ENCODE peak calls at places on chromosomes 2 and 18, in six cellular contexts. One of them, this sample, is unnamed.

GRCh38 chr18:45849529-45849928 is 24.1 kb downstream of the SIGLEC15 start:
- DNase-seq in fibroblast of lung: no peak
- DNase-seq in GM20000: no peak
- DNase-seq in A549: no peak
- DNase-seq in epithelial cell of proximal tubule: no peak
- DNase-seq in ovary: no peak
- DNase-seq in this sample: no peak

GRCh38 chr2:13201924-13202323 is 485.2 kb downstream of the TRIB2 start:
- DNase-seq in ovary: no peak
- DNase-seq in epithelial cell of proximal tubule: no peak
- DNase-seq in A549: no peak
- DNase-seq in GM20000: no peak
- DNase-seq in fibroblast of lung: peak; percentile 8
- DNase-seq in this sample: no peak

GRCh38 chr2:45649457-45649854 is 2.0 kb upstream of the PRKCE start:
- DNase-seq in epithelial cell of proximal tubule: no peak
- DNase-seq in fibroblast of lung: no peak
- DNase-seq in GM20000: peak; percentile 35
- DNase-seq in A549: no peak
- DNase-seq in ovary: no peak
- DNase-seq in this sample: no peak

GRCh38 chr18:13372405-13372995 is 153.9 kb downstream of the LDLRAD4 start:
- DNase-seq in ovary: no peak
- DNase-seq in epithelial cell of proximal tubule: no peak
- DNase-seq in fibroblast of lung: no peak
- DNase-seq in A549: no peak
- DNase-seq in GM20000: no peak
- DNase-seq in this sample: no peak

GRCh38 chr2:47631306-47631705 is 151.6 kb upstream of the MSH6 start:
- DNase-seq in ovary: no peak
- DNase-seq in GM20000: no peak
- DNase-seq in fibroblast of lung: no peak
- DNase-seq in epithelial cell of proximal tubule: no peak
- DNase-seq in A549: no peak
- DNase-seq in this sample: no peak

GRCh38 chr2:118251427-118251826 is 163.2 kb downstream of the INSIG2 start:
- DNase-seq in fibroblast of lung: peak; percentile 32
- DNase-seq in A549: no peak
- DNase-seq in ovary: no peak
- DNase-seq in GM20000: no peak
- DNase-seq in epithelial cell of proximal tubule: no peak
- DNase-seq in this sample: no peak

GRCh38 chr2:183950673-183951072 is 647.7 kb upstream of the ZNF804A start:
- DNase-seq in A549: no peak
- DNase-seq in epithelial cell of proximal tubule: no peak
- DNase-seq in GM20000: no peak
- DNase-seq in fibroblast of lung: peak; percentile 2
- DNase-seq in ovary: no peak
- DNase-seq in this sample: no peak

GRCh38 chr2:120598416-120598815 is 137.3 kb upstream of the GLI2 start:
- DNase-seq in ovary: no peak
- DNase-seq in A549: no peak
- DNase-seq in fibroblast of lung: no peak
- DNase-seq in epithelial cell of proximal tubule: no peak
- DNase-seq in GM20000: no peak
- DNase-seq in this sample: no peak

GRCh38 chr2:28736034-28736433 is 15.6 kb upstream of the PPP1CB start:
- DNase-seq in fibroblast of lung: peak; percentile 28
- DNase-seq in GM20000: no peak
- DNase-seq in epithelial cell of proximal tubule: peak; percentile 71
- DNase-seq in ovary: no peak
- DNase-seq in A549: no peak
- DNase-seq in this sample: no peak

GRCh38 chr2:191064590-191064989 is 50.6 kb upstream of the STAT1 start:
- DNase-seq in GM20000: no peak
- DNase-seq in epithelial cell of proximal tubule: no peak
- DNase-seq in fibroblast of lung: no peak
- DNase-seq in A549: no peak
- DNase-seq in ovary: no peak
- DNase-seq in this sample: no peak

GRCh38 chr2:99088017-99088416 is 53.5 kb upstream of the C2orf15 start:
- DNase-seq in fibroblast of lung: peak; percentile 5
- DNase-seq in ovary: no peak
- DNase-seq in GM20000: peak; percentile 22
- DNase-seq in epithelial cell of proximal tubule: no peak
- DNase-seq in A549: no peak
- DNase-seq in this sample: no peak

GRCh38 chr18:44742741-44743311 is 62.1 kb downstream of the SETBP1 start:
- DNase-seq in fibroblast of lung: peak; percentile 80
- DNase-seq in A549: no peak
- DNase-seq in GM20000: no peak
- DNase-seq in epithelial cell of proximal tubule: peak; percentile 56
- DNase-seq in ovary: peak; percentile 95
- DNase-seq in this sample: no peak

GRCh38 chr2:230868151-230868946 is 3.6 kb downstream of the ITM2C start:
- DNase-seq in A549: no peak
- DNase-seq in GM20000: no peak
- DNase-seq in epithelial cell of proximal tubule: no peak
- DNase-seq in ovary: no peak
- DNase-seq in fibroblast of lung: no peak
- DNase-seq in this sample: no peak

GRCh38 chr2:164932377-164932776 is 22.9 kb downstream of the SLC38A11 start:
- DNase-seq in GM20000: no peak
- DNase-seq in fibroblast of lung: no peak
- DNase-seq in epithelial cell of proximal tubule: no peak
- DNase-seq in A549: no peak
- DNase-seq in ovary: no peak
- DNase-seq in this sample: no peak

GRCh38 chr2:106956879-106957278 is 70.9 kb upstream of the ST6GAL2 start:
- DNase-seq in GM20000: no peak
- DNase-seq in ovary: no peak
- DNase-seq in fibroblast of lung: peak; percentile 95
- DNase-seq in epithelial cell of proximal tubule: no peak
- DNase-seq in A549: no peak
- DNase-seq in this sample: no peak

GRCh38 chr18:32730620-32731021 is 42.2 kb downstream of the KLHL14 start:
- DNase-seq in A549: no peak
- DNase-seq in ovary: no peak
- DNase-seq in fibroblast of lung: peak; percentile 54
- DNase-seq in epithelial cell of proximal tubule: no peak
- DNase-seq in GM20000: peak; percentile 25
- DNase-seq in this sample: peak; percentile 55

GRCh38 chr2:235658371-235659174 is 164.7 kb downstream of the AGAP1 start:
- DNase-seq in fibroblast of lung: no peak
- DNase-seq in ovary: no peak
- DNase-seq in A549: no peak
- DNase-seq in epithelial cell of proximal tubule: no peak
- DNase-seq in GM20000: no peak
- DNase-seq in this sample: no peak

GRCh38 chr2:30073523-30073922 is 73.3 kb upstream of the YPEL5 start:
- DNase-seq in GM20000: no peak
- DNase-seq in epithelial cell of proximal tubule: no peak
- DNase-seq in ovary: no peak
- DNase-seq in A549: no peak
- DNase-seq in fibroblast of lung: no peak
- DNase-seq in this sample: no peak

GRCh38 chr2:30074023-30074422 is 72.8 kb upstream of the YPEL5 start:
- DNase-seq in GM20000: no peak
- DNase-seq in epithelial cell of proximal tubule: no peak
- DNase-seq in A549: no peak
- DNase-seq in ovary: no peak
- DNase-seq in fibroblast of lung: no peak
- DNase-seq in this sample: no peak

DNA sequence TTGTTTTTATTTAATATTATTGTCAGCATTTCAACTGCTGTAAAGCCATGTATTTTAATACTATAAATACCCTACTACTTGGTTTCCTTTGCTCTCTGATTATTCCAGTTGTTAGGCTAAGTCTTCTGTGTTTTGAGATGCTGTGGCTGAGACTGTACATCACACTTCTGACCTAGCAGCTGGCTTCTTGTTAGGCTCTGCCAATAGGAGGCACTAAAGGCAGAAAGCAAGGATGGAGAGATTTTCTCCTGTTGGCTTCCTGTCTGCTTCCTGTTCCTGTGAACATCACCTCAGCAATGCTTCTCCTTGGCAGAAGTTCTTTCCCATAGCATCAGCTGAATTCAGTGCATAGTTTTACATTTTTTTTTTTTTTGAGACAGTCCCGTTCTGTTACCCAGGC is 68.3 kb upstream of the YPEL5 start:
- DNase-seq in A549: no peak
- DNase-seq in ovary: no peak
- DNase-seq in epithelial cell of proximal tubule: no peak
- DNase-seq in fibroblast of lung: no peak
- DNase-seq in GM20000: no peak
- DNase-seq in this sample: no peak
- TF ChIP-seq CTCF in A549: no peak
- TF ChIP-seq CTCF in ovary: no peak
- TF ChIP-seq CTCF in epithelial cell of proximal tubule: peak; percentile 21
- TF ChIP-seq CTCF in fibroblast of lung: no peak
- TF ChIP-seq CTCF in GM20000: no peak
- TF ChIP-seq CTCF in this sample: no peak

DNA sequence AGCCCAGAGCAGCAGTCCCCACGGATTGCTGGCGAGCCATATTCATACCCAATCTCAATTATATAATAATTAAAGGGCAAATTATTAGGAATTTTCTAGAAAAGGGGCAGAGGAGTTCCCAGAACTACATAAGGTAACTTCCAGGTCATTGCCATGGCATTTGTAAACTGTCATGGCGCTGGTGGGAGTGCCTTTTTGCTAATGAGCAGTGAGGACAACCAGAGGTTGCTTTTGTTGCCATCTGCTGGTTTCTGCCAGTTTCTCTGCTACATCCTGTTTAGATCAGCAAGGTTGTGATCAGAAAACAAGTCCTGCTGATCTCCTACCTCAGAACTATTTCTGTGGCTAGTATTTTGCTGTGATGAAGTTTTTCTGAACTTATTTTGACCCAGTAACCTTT is 159.8 kb upstream of the PIEZO2 start:
- DNase-seq in GM20000: no peak
- DNase-seq in ovary: no peak
- DNase-seq in epithelial cell of proximal tubule: no peak
- DNase-seq in A549: no peak
- DNase-seq in fibroblast of lung: no peak
- DNase-seq in this sample: no peak
- TF ChIP-seq CTCF in GM20000: no peak
- TF ChIP-seq CTCF in ovary: no peak
- TF ChIP-seq CTCF in epithelial cell of proximal tubule: peak; percentile 34
- TF ChIP-seq CTCF in A549: no peak
- TF ChIP-seq CTCF in fibroblast of lung: no peak
- TF ChIP-seq CTCF in this sample: no peak

GRCh38 chr2:15058015-15058414 is 425.5 kb downstream of the LRATD1 start:
- DNase-seq in ovary: no peak
- DNase-seq in GM20000: no peak
- DNase-seq in epithelial cell of proximal tubule: no peak
- DNase-seq in A549: no peak
- DNase-seq in fibroblast of lung: no peak
- DNase-seq in this sample: no peak
- TF ChIP-seq CTCF in ovary: no peak
- TF ChIP-seq CTCF in GM20000: peak; percentile 18
- TF ChIP-seq CTCF in epithelial cell of proximal tubule: peak; percentile 50
- TF ChIP-seq CTCF in A549: peak; percentile 35
- TF ChIP-seq CTCF in fibroblast of lung: peak; percentile 23
- TF ChIP-seq CTCF in this sample: no peak

GRCh38 chr18:63022429-63023022 is 297.0 kb downstream of the BCL2 start:
- DNase-seq in GM20000: no peak
- DNase-seq in fibroblast of lung: no peak
- DNase-seq in epithelial cell of proximal tubule: no peak
- DNase-seq in ovary: no peak
- DNase-seq in A549: no peak
- DNase-seq in this sample: no peak
- TF ChIP-seq CTCF in GM20000: peak; percentile 19
- TF ChIP-seq CTCF in fibroblast of lung: no peak
- TF ChIP-seq CTCF in epithelial cell of proximal tubule: peak; percentile 55
- TF ChIP-seq CTCF in ovary: no peak
- TF ChIP-seq CTCF in A549: no peak
- TF ChIP-seq CTCF in this sample: peak; percentile 29

GRCh38 chr2:179467927-179468326 is 203.3 kb upstream of the SESTD1 start:
- DNase-seq in fibroblast of lung: no peak
- DNase-seq in ovary: no peak
- DNase-seq in epithelial cell of proximal tubule: no peak
- DNase-seq in A549: no peak
- DNase-seq in GM20000: no peak
- DNase-seq in this sample: no peak

GRCh38 chr2:179467111-179467510 is 202.5 kb upstream of the SESTD1 start:
- DNase-seq in A549: no peak
- DNase-seq in fibroblast of lung: peak; percentile 41
- DNase-seq in GM20000: no peak
- DNase-seq in ovary: no peak
- DNase-seq in epithelial cell of proximal tubule: no peak
- DNase-seq in this sample: no peak

GRCh38 chr2:179470102-179470501 is 205.5 kb upstream of the SESTD1 start:
- DNase-seq in fibroblast of lung: no peak
- DNase-seq in epithelial cell of proximal tubule: no peak
- DNase-seq in ovary: no peak
- DNase-seq in A549: no peak
- DNase-seq in GM20000: no peak
- DNase-seq in this sample: no peak

GRCh38 chr2:179471012-179471411 is 206.4 kb upstream of the SESTD1 start:
- DNase-seq in ovary: no peak
- DNase-seq in GM20000: no peak
- DNase-seq in epithelial cell of proximal tubule: no peak
- DNase-seq in A549: no peak
- DNase-seq in fibroblast of lung: no peak
- DNase-seq in this sample: no peak
- TF ChIP-seq CTCF in ovary: no peak
- TF ChIP-seq CTCF in GM20000: no peak
- TF ChIP-seq CTCF in epithelial cell of proximal tubule: no peak
- TF ChIP-seq CTCF in A549: no peak
- TF ChIP-seq CTCF in fibroblast of lung: no peak
- TF ChIP-seq CTCF in this sample: no peak

GRCh38 chr2:163852616-163853015 is 116.8 kb upstream of the FIGN start:
- DNase-seq in epithelial cell of proximal tubule: no peak
- DNase-seq in A549: no peak
- DNase-seq in ovary: no peak
- DNase-seq in GM20000: no peak
- DNase-seq in fibroblast of lung: no peak
- DNase-seq in this sample: no peak

DNA sequence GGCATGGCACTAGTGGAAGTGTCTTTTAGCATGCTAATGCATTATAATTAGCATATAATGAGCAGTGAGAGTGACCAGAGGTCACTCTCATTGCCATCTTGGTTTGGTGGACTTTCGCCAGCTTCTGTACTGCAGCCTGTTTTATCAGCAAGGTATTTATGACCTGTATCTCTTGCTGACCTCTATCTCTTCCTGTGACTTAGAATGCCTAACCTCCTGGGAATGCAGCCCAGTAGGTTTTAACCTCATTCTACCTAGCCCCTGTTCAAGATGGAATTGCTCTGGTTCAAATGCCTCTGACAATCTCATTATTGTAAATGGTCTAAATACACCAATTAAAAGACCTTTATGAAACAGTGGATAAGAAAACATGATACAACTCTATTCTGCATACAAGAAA is 114.2 kb upstream of the FIGN start:
- DNase-seq in epithelial cell of proximal tubule: no peak
- DNase-seq in fibroblast of lung: no peak
- DNase-seq in GM20000: no peak
- DNase-seq in ovary: no peak
- DNase-seq in A549: no peak
- DNase-seq in this sample: no peak
- TF ChIP-seq CTCF in epithelial cell of proximal tubule: no peak
- TF ChIP-seq CTCF in fibroblast of lung: no peak
- TF ChIP-seq CTCF in GM20000: no peak
- TF ChIP-seq CTCF in ovary: no peak
- TF ChIP-seq CTCF in A549: no peak
- TF ChIP-seq CTCF in this sample: no peak